ENCODE peak calls at places on chromosomes 6 and 20, in ten cellular contexts. J is NCI-H510A treated with DMSO at 0.1 percent for 48 hours, Y is fibroblast of lung, E is iPS-NIHi11, X is fibroblast of gingiva, F is HEK293T, Q is RPMI7951, S is DMS79, C is amniotic epithelial cell, H is mucosa of descending colon. V is an unnamed sample.
A peak's percentile ranks its signal among the peaks of the same experiment; 100 is the strongest.

GRCh38 chr6:129969064-129969463 is 49.3 kb upstream of the L3MBTL3 start:
- DNase-seq in Q (no peak), F (no peak), Y (no peak), X (no peak), J (peak; percentile 7), H (no peak), S (no peak), E (no peak), C (no peak), V (no peak)

GRCh38 chr6:107129370-107129925 is 14.1 kb upstream of the BEND3 start:
- DNase-seq in X (no peak), Y (no peak), J (peak; percentile 18), C (peak; percentile 56), S (no peak), F (no peak), H (peak; percentile 60), E (no peak), Q (no peak), V (no peak)

GRCh38 chr6:9690388-9690787 is 724.5 kb downstream of the TFAP2A start:
- DNase-seq in C (no peak), Y (no peak), H (no peak), E (no peak), F (no peak), X (no peak), S (no peak), J (no peak), Q (no peak), V (no peak)

GRCh38 chr6:65638047-65638831 is 68.8 kb downstream of the EYS start:
- DNase-seq in Q (no peak), E (peak; percentile 16), J (peak; percentile 13), H (peak; percentile 19), S (no peak), Y (peak; percentile 1), C (no peak), F (peak; percentile 9), X (no peak), V (no peak)

GRCh38 chr6:169738204-169738971 is 13.0 kb downstream of the DYNLT2 start:
- DNase-seq in Y (peak; percentile 20), C (no peak), S (peak; percentile 79), Q (no peak), H (no peak), E (no peak), X (peak; percentile 36), F (no peak), J (no peak), V (no peak)

GRCh38 chr6:51793393-51793792 is 294.0 kb downstream of the PKHD1 start:
- DNase-seq in C (no peak), X (no peak), J (no peak), Q (no peak), S (no peak), E (no peak), H (no peak), Y (no peak), F (no peak), V (no peak)

GRCh38 chr20:12835999-12836398 is 172.8 kb upstream of the SPTLC3 start:
- DNase-seq in J (no peak), C (no peak), X (no peak), Y (no peak), F (no peak), E (peak; percentile 9), S (no peak), Q (no peak), H (no peak), V (no peak)

GRCh38 chr20:57770852-57771746 is 61.3 kb upstream of the PMEPA1 start:
- DNase-seq in E (no peak), Y (no peak), J (no peak), Q (no peak), F (no peak), H (no peak), X (no peak), C (no peak), S (no peak), V (no peak)

GRCh38 chr6:57190140-57190539 is 18.0 kb downstream of the BAG2 start:
- DNase-seq in J (no peak), C (peak; percentile 59), E (no peak), Y (peak; percentile 81), S (no peak), X (peak; percentile 73), Q (peak; percentile 42), H (no peak), F (no peak), V (no peak)

GRCh38 chr20:10371467-10371866 is 62.6 kb downstream of the MKKS start:
- DNase-seq in F (no peak), Q (no peak), X (no peak), Y (no peak), S (no peak), H (no peak), E (no peak), J (no peak), C (no peak), V (no peak)

GRCh38 chr6:54913211-54913610 is 66.6 kb downstream of the FAM83B start:
- DNase-seq in J (no peak), S (no peak), X (no peak), F (no peak), C (no peak), H (no peak), E (no peak), Y (no peak), Q (no peak), V (no peak)

GRCh38 chr20:60246751-60247150 is 288.5 kb downstream of the CDH26 start:
- DNase-seq in H (no peak), J (no peak), C (no peak), X (no peak), S (no peak), E (no peak), F (no peak), Y (no peak), Q (no peak), V (no peak)

V was measured in KG1.